ENCODE peak calls at places on chromosomes 6 and 20, in six cellular contexts. N is ACHN; E is activated CD4-positive, alpha-beta T cell treated with anti-CD3 and anti-CD28 coated beads for 24 hours; F is brain microvascular endothelial cell; X is HT-29; I is EH. O is an unnamed sample.

GRCh38 chr6:146358341-146359046 is 185.1 kb upstream of the RAB32 start:
- DNase-seq in E (no peak), X (no peak), I (peak), F (peak), N (no peak), O (no peak)

GRCh38 chr6:135270676-135271536 is 89.8 kb downstream of the MYB start:
- DNase-seq in N (no peak), X (peak), E (no peak), I (no peak), F (no peak), O (no peak)

GRCh38 chr6:132333639-132334516 is 67.4 kb downstream of the MOXD1 start:
- DNase-seq in N (peak), X (peak), E (no peak), I (peak), F (peak), O (peak)

GRCh38 chr6:20400476-20401402 is 940 bp upstream of the E2F3 start:
- DNase-seq in I (peak), E (peak), F (peak), X (peak), N (peak), O (peak)

GRCh38 chr6:80132942-80133517 is 26.6 kb downstream of the BCKDHB start:
- DNase-seq in N (peak), F (peak), I (peak), X (peak), E (no peak), O (peak)

GRCh38 chr6:31586596-31586995 is 519 bp downstream of the LST1 start:
- DNase-seq in X (no peak), I (no peak), E (no peak), N (no peak), F (no peak), O (no peak)

GRCh38 chr6:88804701-88805100 is 158.7 kb downstream of the RNGTT start:
- DNase-seq in I (peak), X (no peak), F (no peak), E (no peak), N (no peak), O (no peak)

GRCh38 chr6:164114656-164115055 is 700.1 kb downstream of the QKI start:
- DNase-seq in F (no peak), I (no peak), N (no peak), X (no peak), E (no peak), O (no peak)

GRCh38 chr6:19399406-19399805 is 437.8 kb upstream of the ID4 start:
- DNase-seq in X (no peak), I (peak), F (peak), N (no peak), E (no peak), O (no peak)

GRCh38 chr6:15892369-15892768 is 229.5 kb upstream of the DTNBP1 start:
- DNase-seq in X (no peak), I (no peak), E (no peak), F (no peak), N (no peak), O (no peak)

GRCh38 chr6:138882369-138883017 is 86.6 kb downstream of the ECT2L start:
- DNase-seq in I (no peak), X (no peak), E (no peak), N (no peak), F (no peak), O (no peak)

GRCh38 chr20:63478346-63479302 is 6.2 kb upstream of the KCNQ2 start:
- DNase-seq in X (no peak), I (no peak), N (no peak), F (no peak), E (no peak), O (no peak)

GRCh38 chr20:37449276-37449675 is 71.8 kb upstream of the NNAT start:
- DNase-seq in E (no peak), X (no peak), I (no peak), F (no peak), N (no peak), O (no peak)

GRCh38 chr6:76790045-76790796 is 673.1 kb downstream of the HTR1B start:
- DNase-seq in E (no peak), X (peak), F (no peak), I (no peak), N (no peak), O (peak)

GRCh38 chr6:133699986-133700385 is 188.9 kb upstream of the TCF21 start:
- DNase-seq in F (no peak), I (no peak), N (no peak), X (no peak), E (no peak), O (no peak)

GRCh38 chr6:160337991-160338390 is 10.2 kb upstream of the SLC22A3 start:
- DNase-seq in E (no peak), F (no peak), N (no peak), X (no peak), I (no peak), O (no peak)

GRCh38 chr20:51700809-51701285 is 67.3 kb downstream of the ATP9A start:
- DNase-seq in X (peak), I (peak), F (peak), E (no peak), N (peak), O (peak)

GRCh38 chr6:53792016-53792415 is 2.8 kb upstream of the LRRC1 start:
- DNase-seq in F (peak), N (no peak), E (no peak), I (no peak), X (no peak), O (no peak)

GRCh38 chr6:84019171-84019570 is 14.4 kb upstream of the MRAP2 start:
- DNase-seq in F (no peak), E (no peak), I (no peak), N (no peak), X (no peak), O (no peak)

GRCh38 chr20:36468149-36469000 is 72.9 kb upstream of the MYL9 start:
- DNase-seq in N (no peak), F (no peak), I (peak), X (no peak), E (no peak), O (peak)

GRCh38 chr6:169292340-169293124 is 38.9 kb upstream of the THBS2 start:
- DNase-seq in E (no peak), N (peak), I (peak), X (no peak), F (peak), O (peak)

GRCh38 chr6:129749749-129750120 is 39.8 kb upstream of the ARHGAP18 start:
- DNase-seq in I (peak), F (peak), X (no peak), E (no peak), N (no peak), O (no peak)

GRCh38 chr6:127518710-127519468 is at the start of gene MTCL3:
- DNase-seq in X (peak), E (peak), I (peak), F (peak), N (peak), O (no peak)

GRCh38 chr20:57651977-57652864 is 32.0 kb upstream of the ZBP1 start:
- DNase-seq in I (no peak), E (no peak), X (no peak), F (no peak), N (no peak), O (no peak)

GRCh38 chr6:41023114-41023513 is 15.9 kb downstream of the UNC5CL start:
- DNase-seq in I (peak), E (no peak), X (no peak), F (no peak), N (no peak), O (no peak)

GRCh38 chr20:37651932-37652331 is 41.9 kb upstream of the CTNNBL1 start:
- DNase-seq in F (no peak), X (peak), N (no peak), E (peak), I (peak), O (peak)

GRCh38 chr6:114638346-114638745 is 295.5 kb upstream of the HS3ST5 start:
- DNase-seq in F (no peak), E (no peak), X (no peak), I (no peak), N (no peak), O (no peak)

GRCh38 chr6:157092736-157093135 is 230.6 kb downstream of the TMEM242 start:
- DNase-seq in X (no peak), N (no peak), E (no peak), F (peak), I (no peak), O (no peak)

GRCh38 chr20:2093200-2093781 is 8.3 kb upstream of the STK35 start:
- DNase-seq in I (no peak), N (peak), F (no peak), X (peak), E (no peak), O (peak)

GRCh38 chr6:15386756-15387112 is 140.9 kb downstream of the JARID2 start:
- DNase-seq in N (no peak), F (no peak), E (no peak), I (no peak), X (no peak), O (no peak)

GRCh38 chr20:44465001-44465560 is 10.6 kb upstream of the TTPAL start:
- DNase-seq in N (no peak), I (no peak), F (no peak), E (no peak), X (no peak), O (no peak)

GRCh38 chr6:15901141-15902115 is 227.5 kb upstream of the MYLIP start:
- DNase-seq in E (no peak), N (no peak), I (no peak), F (no peak), X (no peak), O (no peak)

GRCh38 chr6:167103041-167103816 is 19.7 kb upstream of the CCR6 start:
- DNase-seq in N (no peak), E (no peak), F (no peak), X (no peak), I (no peak), O (peak)

GRCh38 chr6:43963203-43963602 is 164.0 kb downstream of the MRPL14 start:
- DNase-seq in F (no peak), X (no peak), I (peak), E (no peak), N (no peak), O (no peak)

GRCh38 chr6:97703661-97704060 is 420.6 kb upstream of the MMS22L start:
- DNase-seq in X (no peak), F (no peak), N (no peak), E (no peak), I (no peak), O (no peak)

GRCh38 chr6:11919771-11920440 is 92.2 kb upstream of the HIVEP1 start:
- DNase-seq in X (no peak), F (no peak), N (no peak), E (no peak), I (peak), O (no peak)

GRCh38 chr20:51966296-51966971 is 164.1 kb upstream of the SALL4 start:
- DNase-seq in I (peak), N (peak), F (peak), X (peak), E (no peak), O (peak)